ENCODE peak calls at places on chromosome 20, in seven cellular contexts. One of them, this sample, is unnamed.

GRCh38 chr20:3740600-3741301 is 8.3 kb downstream of the HSPA12B start:
- DNase-seq in GM23338: no peak
- DNase-seq in neural progenitor cell: no peak
- DNase-seq in MM.1S: no peak
- DNase-seq in GM23248: no peak
- DNase-seq in HCT116: no peak
- DNase-seq in hepatocyte: no peak
- DNase-seq in this sample: no peak

GRCh38 chr20:4681971-4682370 is 39.7 kb upstream of the PRND start:
- DNase-seq in GM23338: no peak
- DNase-seq in neural progenitor cell: no peak
- DNase-seq in MM.1S: no peak
- DNase-seq in GM23248: peak; percentile 71
- DNase-seq in HCT116: no peak
- DNase-seq in hepatocyte: peak; percentile 27
- DNase-seq in this sample: no peak

GRCh38 chr20:22617160-22617559 is 32.8 kb upstream of the FOXA2 start:
- DNase-seq in GM23338: no peak
- DNase-seq in neural progenitor cell: no peak
- DNase-seq in MM.1S: no peak
- DNase-seq in GM23248: no peak
- DNase-seq in HCT116: no peak
- DNase-seq in hepatocyte: peak; percentile 60
- DNase-seq in this sample: peak; percentile 34

GRCh38 chr20:49405062-49405683 is 77.3 kb downstream of the KCNB1 start:
- DNase-seq in GM23338: no peak
- DNase-seq in neural progenitor cell: peak; percentile 31
- DNase-seq in MM.1S: no peak
- DNase-seq in GM23248: no peak
- DNase-seq in HCT116: no peak
- DNase-seq in hepatocyte: no peak
- DNase-seq in this sample: no peak

GRCh38 chr20:7497985-7498384 is 442.3 kb downstream of the HAO1 start:
- DNase-seq in GM23338: no peak
- DNase-seq in neural progenitor cell: no peak
- DNase-seq in MM.1S: no peak
- DNase-seq in GM23248: peak; percentile 87
- DNase-seq in HCT116: no peak
- DNase-seq in hepatocyte: no peak
- DNase-seq in this sample: peak; percentile 94

GRCh38 chr20:63580796-63581461 is 6.9 kb upstream of the HELZ2 start:
- DNase-seq in GM23338: peak; percentile 59
- DNase-seq in neural progenitor cell: peak; percentile 55
- DNase-seq in MM.1S: peak; percentile 56
- DNase-seq in GM23248: peak; percentile 49
- DNase-seq in HCT116: peak; percentile 52
- DNase-seq in hepatocyte: peak; percentile 58
- DNase-seq in this sample: peak; percentile 86

GRCh38 chr20:57458400-57459160 is 66.4 kb downstream of the CTCFL start:
- DNase-seq in GM23338: no peak
- DNase-seq in neural progenitor cell: no peak
- DNase-seq in MM.1S: no peak
- DNase-seq in GM23248: peak; percentile 57
- DNase-seq in HCT116: no peak
- DNase-seq in hepatocyte: peak; percentile 23
- DNase-seq in this sample: no peak

GRCh38 chr20:49559411-49560081 is 8.4 kb downstream of the PTGIS start:
- DNase-seq in GM23338: no peak
- DNase-seq in neural progenitor cell: no peak
- DNase-seq in MM.1S: no peak
- DNase-seq in GM23248: peak; percentile 96
- DNase-seq in HCT116: no peak
- DNase-seq in hepatocyte: no peak
- DNase-seq in this sample: no peak

GRCh38 chr20:6765469-6766058 is 1.9 kb upstream of the BMP2 start:
- DNase-seq in GM23338: peak; percentile 59
- DNase-seq in neural progenitor cell: peak; percentile 46
- DNase-seq in MM.1S: peak; percentile 54
- DNase-seq in GM23248: peak; percentile 63
- DNase-seq in HCT116: peak; percentile 19
- DNase-seq in hepatocyte: peak; percentile 49
- DNase-seq in this sample: peak; percentile 72

GRCh38 chr20:4041748-4042411 is 26.5 kb upstream of the RNF24 start:
- DNase-seq in GM23338: no peak
- DNase-seq in neural progenitor cell: no peak
- DNase-seq in MM.1S: no peak
- DNase-seq in GM23248: peak; percentile 89
- DNase-seq in HCT116: peak; percentile 95
- DNase-seq in hepatocyte: peak; percentile 92
- DNase-seq in this sample: peak; percentile 100

GRCh38 chr20:59468831-59469230 is 135.5 kb upstream of the PHACTR3 start:
- DNase-seq in GM23338: no peak
- DNase-seq in neural progenitor cell: no peak
- DNase-seq in MM.1S: no peak
- DNase-seq in GM23248: no peak
- DNase-seq in HCT116: no peak
- DNase-seq in hepatocyte: no peak
- DNase-seq in this sample: no peak

GRCh38 chr20:23174821-23175220 is 88.7 kb upstream of the CD93 start:
- DNase-seq in GM23338: no peak
- DNase-seq in neural progenitor cell: no peak
- DNase-seq in MM.1S: no peak
- DNase-seq in GM23248: no peak
- DNase-seq in HCT116: no peak
- DNase-seq in hepatocyte: no peak
- DNase-seq in this sample: no peak

GRCh38 chr20:57211949-57212889 is 54.2 kb downstream of the BMP7 start:
- DNase-seq in GM23338: peak; percentile 71
- DNase-seq in neural progenitor cell: peak; percentile 88
- DNase-seq in MM.1S: no peak
- DNase-seq in GM23248: peak; percentile 98
- DNase-seq in HCT116: peak; percentile 68
- DNase-seq in hepatocyte: peak; percentile 90
- DNase-seq in this sample: peak; percentile 93

GRCh38 chr20:10217517-10218410 is 866 bp upstream of the SNAP25 start:
- DNase-seq in GM23338: peak; percentile 84
- DNase-seq in neural progenitor cell: peak; percentile 90
- DNase-seq in MM.1S: no peak
- DNase-seq in GM23248: peak; percentile 76
- DNase-seq in HCT116: no peak
- DNase-seq in hepatocyte: peak; percentile 86
- DNase-seq in this sample: no peak
- TF ChIP-seq EZH2phosphoT487 in GM23338: no peak
- TF ChIP-seq EZH2phosphoT487 in neural progenitor cell: no peak
- TF ChIP-seq EZH2phosphoT487 in MM.1S: no peak
- TF ChIP-seq EZH2phosphoT487 in GM23248: no peak
- TF ChIP-seq EZH2phosphoT487 in HCT116: no peak
- TF ChIP-seq EZH2phosphoT487 in hepatocyte: no peak
- TF ChIP-seq EZH2phosphoT487 in this sample: no peak

GRCh38 chr20:34791289-34792020 is 34.0 kb downstream of the NCOA6 start:
- DNase-seq in GM23338: peak; percentile 20
- DNase-seq in neural progenitor cell: peak; percentile 28
- DNase-seq in MM.1S: no peak
- DNase-seq in GM23248: peak; percentile 75
- DNase-seq in HCT116: no peak
- DNase-seq in hepatocyte: peak; percentile 17
- DNase-seq in this sample: peak; percentile 50
- TF ChIP-seq EZH2phosphoT487 in GM23338: no peak
- TF ChIP-seq EZH2phosphoT487 in neural progenitor cell: no peak
- TF ChIP-seq EZH2phosphoT487 in MM.1S: no peak
- TF ChIP-seq EZH2phosphoT487 in GM23248: no peak
- TF ChIP-seq EZH2phosphoT487 in HCT116: no peak
- TF ChIP-seq EZH2phosphoT487 in hepatocyte: no peak
- TF ChIP-seq EZH2phosphoT487 in this sample: no peak

DNA sequence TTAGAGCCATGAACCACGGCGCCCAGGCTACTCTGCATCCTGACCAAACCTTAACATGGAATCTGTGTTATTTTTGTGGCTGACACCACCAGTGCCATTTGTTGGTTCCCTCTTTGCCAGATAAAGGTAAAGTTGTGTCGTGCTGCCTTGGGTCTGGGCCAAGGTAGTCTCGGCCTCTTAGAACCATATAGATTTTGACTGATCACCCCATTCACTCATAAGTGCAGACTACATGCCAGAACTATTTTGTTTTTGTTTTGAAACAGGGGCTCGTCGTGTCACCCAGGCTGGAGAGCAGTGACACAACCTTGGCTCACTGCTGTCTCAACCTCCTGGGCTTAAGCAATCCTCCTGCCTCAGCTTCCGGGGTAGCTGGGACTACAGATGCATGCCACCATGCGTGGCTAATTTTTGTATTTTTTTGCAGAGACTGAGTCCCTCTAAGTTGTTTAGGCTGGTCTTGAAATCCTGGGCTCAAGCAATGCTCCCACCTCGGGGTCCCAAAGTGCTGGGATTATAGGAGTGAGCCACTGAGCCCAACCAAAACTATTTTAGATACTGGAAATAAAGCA is 19.2 kb upstream of the RIPOR3 start:
- DNase-seq in GM23338: no peak
- DNase-seq in neural progenitor cell: no peak
- DNase-seq in MM.1S: no peak
- DNase-seq in GM23248: peak; percentile 85
- DNase-seq in HCT116: no peak
- DNase-seq in hepatocyte: no peak
- DNase-seq in this sample: peak; percentile 72
- TF ChIP-seq EZH2phosphoT487 in GM23338: no peak
- TF ChIP-seq EZH2phosphoT487 in neural progenitor cell: no peak
- TF ChIP-seq EZH2phosphoT487 in MM.1S: no peak
- TF ChIP-seq EZH2phosphoT487 in GM23248: no peak
- TF ChIP-seq EZH2phosphoT487 in HCT116: no peak
- TF ChIP-seq EZH2phosphoT487 in hepatocyte: no peak
- TF ChIP-seq EZH2phosphoT487 in this sample: no peak

DNA sequence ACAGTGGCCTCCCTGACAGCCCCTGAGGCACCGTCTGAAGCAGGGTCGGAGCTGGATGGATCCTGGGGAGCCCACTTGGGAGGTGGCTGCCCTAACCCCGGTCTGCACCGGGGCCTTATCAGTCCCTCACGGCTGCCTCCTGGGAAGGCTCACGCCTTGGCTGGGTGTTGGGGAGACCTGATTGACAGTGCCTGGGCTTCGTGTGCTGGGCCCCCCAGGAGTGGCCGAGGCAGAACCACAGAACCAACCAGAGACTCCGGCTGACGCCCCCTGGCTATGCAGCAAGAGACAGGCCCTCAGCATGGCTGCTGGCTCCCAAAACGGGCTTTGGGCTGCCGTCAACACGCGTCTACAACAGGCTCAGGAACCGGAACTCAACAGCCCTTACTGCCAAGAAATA is 219.6 kb downstream of the TAF4 start:
- DNase-seq in GM23338: no peak
- DNase-seq in neural progenitor cell: no peak
- DNase-seq in MM.1S: no peak
- DNase-seq in GM23248: no peak
- DNase-seq in HCT116: no peak
- DNase-seq in hepatocyte: no peak
- DNase-seq in this sample: no peak
- TF ChIP-seq EZH2phosphoT487 in GM23338: no peak
- TF ChIP-seq EZH2phosphoT487 in neural progenitor cell: no peak
- TF ChIP-seq EZH2phosphoT487 in MM.1S: no peak
- TF ChIP-seq EZH2phosphoT487 in GM23248: no peak
- TF ChIP-seq EZH2phosphoT487 in HCT116: no peak
- TF ChIP-seq EZH2phosphoT487 in hepatocyte: no peak
- TF ChIP-seq EZH2phosphoT487 in this sample: no peak

GRCh38 chr20:25306991-25307903 is 59.4 kb downstream of the PYGB start:
- DNase-seq in GM23338: no peak
- DNase-seq in neural progenitor cell: no peak
- DNase-seq in MM.1S: no peak
- DNase-seq in GM23248: no peak
- DNase-seq in HCT116: no peak
- DNase-seq in hepatocyte: no peak
- DNase-seq in this sample: no peak
- TF ChIP-seq EZH2phosphoT487 in GM23338: no peak
- TF ChIP-seq EZH2phosphoT487 in neural progenitor cell: no peak
- TF ChIP-seq EZH2phosphoT487 in MM.1S: no peak
- TF ChIP-seq EZH2phosphoT487 in GM23248: no peak
- TF ChIP-seq EZH2phosphoT487 in HCT116: no peak
- TF ChIP-seq EZH2phosphoT487 in hepatocyte: no peak
- TF ChIP-seq EZH2phosphoT487 in this sample: no peak

GRCh38 chr20:46683939-46684750 is 5.1 kb downstream of the TP53RK start:
- DNase-seq in GM23338: peak; percentile 92
- DNase-seq in neural progenitor cell: peak; percentile 81
- DNase-seq in MM.1S: no peak
- DNase-seq in GM23248: peak; percentile 85
- DNase-seq in HCT116: no peak
- DNase-seq in hepatocyte: peak; percentile 79
- DNase-seq in this sample: no peak

GRCh38 chr20:46681032-46681854 is 8.0 kb downstream of the TP53RK start:
- DNase-seq in GM23338: peak; percentile 88
- DNase-seq in neural progenitor cell: peak; percentile 76
- DNase-seq in MM.1S: peak; percentile 74
- DNase-seq in GM23248: peak; percentile 52
- DNase-seq in HCT116: no peak
- DNase-seq in hepatocyte: peak; percentile 77
- DNase-seq in this sample: peak; percentile 87

GRCh38 chr20:46682063-46682821 is 7.0 kb downstream of the TP53RK start:
- DNase-seq in GM23338: no peak
- DNase-seq in neural progenitor cell: peak; percentile 24
- DNase-seq in MM.1S: no peak
- DNase-seq in GM23248: no peak
- DNase-seq in HCT116: no peak
- DNase-seq in hepatocyte: no peak
- DNase-seq in this sample: no peak

GRCh38 chr20:46683620-46683938 is 5.7 kb downstream of the TP53RK start:
- DNase-seq in GM23338: no peak
- DNase-seq in neural progenitor cell: no peak
- DNase-seq in MM.1S: no peak
- DNase-seq in GM23248: no peak
- DNase-seq in HCT116: no peak
- DNase-seq in hepatocyte: no peak
- DNase-seq in this sample: no peak

DNA sequence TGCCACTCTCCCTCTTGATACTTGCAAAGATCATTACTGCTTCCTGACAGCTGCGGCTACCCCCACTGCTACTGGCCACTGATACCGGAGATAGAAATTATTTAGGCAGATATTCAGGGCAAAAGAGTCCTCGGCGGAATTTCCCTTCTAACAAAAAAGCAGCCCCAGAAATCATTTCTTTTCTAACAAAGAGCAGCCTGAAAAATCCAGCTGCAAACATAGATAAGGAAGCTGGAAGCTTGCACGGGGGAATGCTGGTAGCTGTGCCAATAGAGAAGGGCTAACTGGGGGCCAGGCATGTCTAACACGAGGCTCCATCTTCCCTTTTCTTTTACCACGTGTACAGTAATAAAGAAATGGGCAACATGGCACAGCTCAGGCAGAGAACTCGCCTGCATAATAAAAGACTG is 6.2 kb downstream of the TP53RK start:
- DNase-seq in GM23338: no peak
- DNase-seq in neural progenitor cell: no peak
- DNase-seq in MM.1S: no peak
- DNase-seq in GM23248: no peak
- DNase-seq in HCT116: no peak
- DNase-seq in hepatocyte: no peak
- DNase-seq in this sample: no peak
- TF ChIP-seq EZH2phosphoT487 in GM23338: no peak
- TF ChIP-seq EZH2phosphoT487 in neural progenitor cell: no peak
- TF ChIP-seq EZH2phosphoT487 in MM.1S: no peak
- TF ChIP-seq EZH2phosphoT487 in GM23248: no peak
- TF ChIP-seq EZH2phosphoT487 in HCT116: no peak
- TF ChIP-seq EZH2phosphoT487 in hepatocyte: no peak
- TF ChIP-seq EZH2phosphoT487 in this sample: no peak

This sample was measured in PC-3.